ENCODE peak calls at places on chromosomes 16 and 17, in four cellular contexts. W, A, F and M are unnamed samples.

GRCh38 chr17:36697907-36698526 is 96.6 kb downstream of the MRM1 start:
- DNase-seq in W (no peak), A (peak; percentile 30), F (no peak), M (no peak)

GRCh38 chr16:57998484-57998883 is 2.0 kb downstream of the ZNF319 start:
- DNase-seq in W (no peak), A (no peak), F (no peak), M (no peak)

GRCh38 chr17:57552114-57552601 is 192.9 kb downstream of the CCDC182 start:
- DNase-seq in W (no peak), A (peak; percentile 66), F (no peak), M (no peak)

GRCh38 chr16:77877712-77878111 is 89.3 kb downstream of the VAT1L start:
- DNase-seq in W (no peak), A (no peak), F (peak; percentile 27), M (peak; percentile 56)

GRCh38 chr17:57722704-57723043 is 22.4 kb downstream of the CCDC182 start:
- DNase-seq in W (no peak), A (no peak), F (no peak), M (no peak)

GRCh38 chr16:278863-279366 is 1.5 kb upstream of the ARHGDIG start:
- DNase-seq in W (no peak), A (peak; percentile 81), F (peak; percentile 12), M (no peak)

GRCh38 chr17:67280279-67280678 is 35.3 kb upstream of the HELZ start:
- DNase-seq in W (no peak), A (no peak), F (peak; percentile 74), M (no peak)

GRCh38 chr16:1194665-1195392 is 30.2 kb downstream of the TPSG1 start:
- DNase-seq in W (no peak), A (peak; percentile 66), F (no peak), M (no peak)

GRCh38 chr17:66459811-66460270 is 157.4 kb downstream of the PRKCA start:
- DNase-seq in W (no peak), A (no peak), F (peak; percentile 95), M (peak; percentile 77)

GRCh38 chr17:74862108-74862901 is 2.6 kb upstream of the GRIN2C start:
- DNase-seq in W (no peak), A (peak; percentile 68), F (peak; percentile 59), M (no peak)

GRCh38 chr17:66715076-66715675 is 119.7 kb upstream of the CACNG5 start:
- DNase-seq in W (no peak), A (no peak), F (no peak), M (no peak)

GRCh38 chr17:55587608-55588139 is 76.4 kb upstream of the SMIM36 start:
- DNase-seq in W (no peak), A (no peak), F (no peak), M (no peak)

GRCh38 chr16:84795338-84796053 is 24.3 kb upstream of the CRISPLD2 start:
- DNase-seq in W (no peak), A (no peak), F (no peak), M (no peak)

GRCh38 chr17:41065829-41066624 is at the start of gene KRTAP2-4:
- DNase-seq in W (no peak), A (peak; percentile 10), F (peak; percentile 28), M (peak; percentile 78)

GRCh38 chr16:83019963-83020362 is 393.2 kb downstream of the CDH13 start:
- DNase-seq in W (no peak), A (no peak), F (no peak), M (no peak)

DNA sequence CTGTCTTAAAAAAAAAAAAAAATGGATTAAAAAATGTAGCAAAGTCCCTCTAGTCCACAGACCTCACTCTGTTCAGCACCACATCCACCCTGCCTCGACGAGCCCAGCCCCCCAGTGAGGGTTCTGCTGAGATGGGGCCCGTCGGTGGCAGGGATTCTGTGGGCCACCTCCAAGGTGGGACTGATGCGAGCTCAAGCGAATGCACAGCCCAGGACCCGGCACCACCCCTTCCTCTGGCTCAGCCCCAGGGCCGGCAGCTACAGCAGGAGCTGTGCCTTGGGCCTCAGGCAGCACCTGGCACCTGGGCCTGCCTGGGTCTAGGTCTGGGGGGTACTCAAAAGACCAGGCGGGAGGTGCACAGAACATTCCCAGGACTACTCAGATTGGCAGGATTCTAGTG is 59.5 kb downstream of the ZNF778 start:
- DNase-seq in W (no peak), A (no peak), F (no peak), M (no peak)
- TF ChIP-seq SP1 in W (no peak), A (no peak), F (no peak), M (no peak)

GRCh38 chr16:15483857-15484256 is 49.5 kb downstream of the BMERB1 start:
- DNase-seq in W (no peak), A (no peak), F (no peak), M (no peak)
- TF ChIP-seq FOSL1 in W (no peak), A (no peak), F (no peak), M (no peak)

DNA sequence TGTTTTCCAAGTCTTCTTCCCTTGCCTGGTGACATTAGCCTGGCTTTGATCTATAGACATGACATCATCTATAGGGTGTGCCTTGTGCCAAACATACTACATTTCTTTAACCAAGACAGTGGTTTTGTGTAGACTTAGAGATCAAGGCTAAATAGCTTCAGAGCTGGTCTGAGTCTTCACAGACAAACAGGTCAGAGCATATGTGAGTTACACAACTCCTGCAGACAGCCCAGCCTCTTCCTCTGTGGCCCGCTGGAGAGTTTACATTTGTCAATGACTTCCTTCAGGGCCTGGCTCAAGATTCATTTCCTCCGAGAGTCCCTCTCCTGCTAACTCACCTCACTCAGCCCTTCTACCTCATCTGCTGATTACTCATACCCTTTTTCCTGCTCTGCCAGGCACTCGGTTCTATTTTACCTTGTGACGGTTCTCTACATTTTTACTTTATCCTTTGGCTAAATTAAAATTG is 73.1 kb upstream of the TANC2 start:
- DNase-seq in W (no peak), A (no peak), F (peak; percentile 20), M (no peak)
- TF ChIP-seq SP1 in W (no peak), A (no peak), F (no peak), M (no peak)

GRCh38 chr17:82942166-82943130 is 102.6 kb upstream of the ZNF750 start:
- DNase-seq in W (no peak), A (no peak), F (no peak), M (no peak)

GRCh38 chr17:82943339-82943738 is 103.5 kb upstream of the ZNF750 start:
- DNase-seq in W (no peak), A (no peak), F (no peak), M (no peak)

GRCh38 chr17:82946081-82946480 is 106.3 kb upstream of the ZNF750 start:
- DNase-seq in W (no peak), A (no peak), F (no peak), M (no peak)

GRCh38 chr17:82944990-82945389 is 105.2 kb upstream of the ZNF750 start:
- DNase-seq in W (no peak), A (no peak), F (no peak), M (no peak)

GRCh38 chr17:82943751-82944150 is 103.9 kb upstream of the ZNF750 start:
- DNase-seq in W (no peak), A (no peak), F (no peak), M (no peak)
- TF ChIP-seq FOSL1 in W (no peak), A (no peak), F (no peak), M (no peak)

DNA sequence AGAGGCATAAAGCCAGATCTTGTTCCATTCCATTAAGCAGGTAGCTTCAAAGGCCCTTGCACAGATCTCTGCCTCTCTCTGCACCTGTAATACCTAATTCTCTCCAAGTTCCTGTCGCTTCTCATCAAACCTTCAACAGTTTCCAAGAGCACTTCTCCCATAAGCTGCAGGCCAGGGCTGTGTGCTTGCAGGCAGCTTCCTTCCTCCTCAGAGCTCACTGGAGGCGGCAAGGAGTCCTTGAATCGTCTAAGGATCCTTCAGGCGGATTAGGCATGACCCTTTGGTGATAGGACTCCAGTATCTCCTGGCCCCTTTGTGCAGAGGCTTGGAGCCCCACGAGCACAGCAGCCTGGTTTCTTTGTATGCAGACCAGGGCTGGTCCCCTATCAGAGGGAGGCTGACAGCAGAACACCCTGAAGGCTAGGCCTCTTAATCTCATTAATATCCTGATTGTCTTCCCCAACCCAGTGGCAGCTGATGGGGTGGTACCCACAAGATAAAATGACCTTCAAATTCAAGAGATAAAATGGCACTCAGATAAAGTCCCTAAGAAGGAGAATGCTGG is 19.8 kb downstream of the HNF1B start:
- DNase-seq in W (no peak), A (no peak), F (no peak), M (no peak)
- TF ChIP-seq SP1 in W (no peak), A (no peak), F (no peak), M (no peak)

DNA sequence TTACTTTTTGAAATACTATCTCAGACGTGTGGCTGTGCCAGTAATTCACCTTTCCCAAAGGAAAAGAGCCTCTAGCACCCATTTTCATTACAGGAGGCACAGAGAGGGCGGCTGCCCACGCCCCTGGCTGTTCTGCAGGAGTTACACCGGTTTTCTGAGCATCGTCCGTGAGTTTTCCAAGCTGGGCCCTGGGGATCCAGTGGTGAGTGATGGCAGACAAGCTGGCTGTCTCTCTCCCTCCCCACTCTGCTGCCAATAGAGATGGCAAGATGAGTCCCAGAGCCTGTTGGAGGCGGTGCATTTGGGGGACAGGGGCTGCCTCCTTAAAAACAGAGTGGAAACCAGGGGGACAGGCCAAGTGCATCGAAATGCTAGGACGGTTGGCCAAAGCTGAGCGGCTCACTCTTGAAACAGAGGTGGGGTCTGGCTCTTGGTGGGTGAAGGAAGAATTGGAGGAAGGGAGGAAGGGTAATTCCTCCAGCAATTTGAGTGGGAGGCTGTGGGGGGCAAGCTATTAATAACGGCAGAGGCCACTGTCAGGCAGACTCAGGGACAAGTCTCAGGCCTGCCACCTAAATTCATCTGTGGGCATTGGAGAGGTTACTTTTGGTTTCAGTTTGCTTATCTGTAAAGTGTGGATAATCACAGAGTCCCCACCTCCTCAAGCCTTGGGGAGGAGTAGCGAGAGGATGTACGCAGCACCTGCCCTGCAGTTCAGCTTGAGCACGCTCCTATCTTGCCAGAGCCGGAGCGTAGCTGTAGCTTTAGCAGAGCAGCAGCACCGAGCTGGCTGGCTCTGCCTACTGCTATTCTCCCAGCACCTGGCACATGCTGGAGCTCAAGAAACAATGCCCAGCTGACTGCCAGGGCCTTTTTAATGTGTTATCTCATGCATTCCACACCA is 7.5 kb upstream of the NOS2 start:
- DNase-seq in W (no peak), A (peak; percentile 31), F (no peak), M (no peak)
- TF ChIP-seq FOSL1 in W (no peak), A (no peak), F (no peak), M (no peak)

GRCh38 chr17:12756786-12757185 is 32.5 kb upstream of the ARHGAP44 start:
- DNase-seq in W (no peak), A (no peak), F (no peak), M (no peak)
- TF ChIP-seq SP1 in W (no peak), A (no peak), F (no peak), M (no peak)